ENCODE peak calls at places on chromosome 15, in eight cellular contexts. One of them, this sample, is unnamed.

GRCh38 chr15:70851889-70852288 is 2.1 kb downstream of the LARP6 start:
- DNase-seq in DMS53: no peak
- DNase-seq in Ammon's horn: no peak
- DNase-seq in psoas muscle: no peak
- DNase-seq in AML-193: no peak
- DNase-seq in WTC11: no peak
- DNase-seq in GM23248: no peak
- DNase-seq in SW 1271: no peak
- DNase-seq in this sample: no peak

GRCh38 chr15:68653031-68653635 is 74.3 kb downstream of the CORO2B start:
- DNase-seq in WTC11: no peak
- DNase-seq in psoas muscle: no peak
- DNase-seq in Ammon's horn: no peak
- DNase-seq in GM23248: no peak
- DNase-seq in AML-193: no peak
- DNase-seq in SW 1271: no peak
- DNase-seq in DMS53: no peak
- DNase-seq in this sample: no peak

GRCh38 chr15:42650208-42651066 is 75.0 kb downstream of the STARD9 start:
- DNase-seq in DMS53: peak; percentile 80
- DNase-seq in psoas muscle: peak; percentile 44
- DNase-seq in AML-193: peak; percentile 79
- DNase-seq in SW 1271: peak; percentile 2
- DNase-seq in Ammon's horn: peak; percentile 86
- DNase-seq in WTC11: peak; percentile 53
- DNase-seq in GM23248: peak; percentile 97
- DNase-seq in this sample: peak; percentile 69

GRCh38 chr15:75836953-75837321 is 6.3 kb upstream of the UBE2Q2 start:
- DNase-seq in DMS53: no peak
- DNase-seq in AML-193: peak; percentile 90
- DNase-seq in WTC11: no peak
- DNase-seq in Ammon's horn: no peak
- DNase-seq in psoas muscle: peak; percentile 30
- DNase-seq in GM23248: peak; percentile 91
- DNase-seq in SW 1271: no peak
- DNase-seq in this sample: peak; percentile 72

GRCh38 chr15:31314380-31314779 is 12.3 kb upstream of the KLF13 start:
- DNase-seq in Ammon's horn: no peak
- DNase-seq in psoas muscle: no peak
- DNase-seq in DMS53: no peak
- DNase-seq in AML-193: no peak
- DNase-seq in GM23248: no peak
- DNase-seq in WTC11: no peak
- DNase-seq in SW 1271: no peak
- DNase-seq in this sample: no peak

GRCh38 chr15:96350884-96351639 is 20.6 kb downstream of the NR2F2 start:
- DNase-seq in AML-193: no peak
- DNase-seq in DMS53: no peak
- DNase-seq in SW 1271: no peak
- DNase-seq in WTC11: no peak
- DNase-seq in Ammon's horn: no peak
- DNase-seq in GM23248: no peak
- DNase-seq in psoas muscle: no peak
- DNase-seq in this sample: no peak

GRCh38 chr15:99425666-99426301 is 140.0 kb upstream of the MEF2A start:
- DNase-seq in SW 1271: no peak
- DNase-seq in DMS53: peak; percentile 9
- DNase-seq in WTC11: no peak
- DNase-seq in Ammon's horn: no peak
- DNase-seq in AML-193: no peak
- DNase-seq in psoas muscle: no peak
- DNase-seq in GM23248: no peak
- DNase-seq in this sample: no peak

GRCh38 chr15:73143763-73144155 is 91.5 kb downstream of the NEO1 start:
- DNase-seq in WTC11: no peak
- DNase-seq in psoas muscle: no peak
- DNase-seq in SW 1271: no peak
- DNase-seq in AML-193: no peak
- DNase-seq in GM23248: no peak
- DNase-seq in DMS53: no peak
- DNase-seq in Ammon's horn: no peak
- DNase-seq in this sample: no peak

GRCh38 chr15:79640206-79640605 is 208.1 kb downstream of the MINAR1 start:
- DNase-seq in WTC11: no peak
- DNase-seq in GM23248: peak; percentile 92
- DNase-seq in psoas muscle: no peak
- DNase-seq in Ammon's horn: no peak
- DNase-seq in SW 1271: peak; percentile 69
- DNase-seq in AML-193: no peak
- DNase-seq in DMS53: no peak
- DNase-seq in this sample: no peak

GRCh38 chr15:100602064-100602821 is at the start of the genes ASB7 and LINS1:
- DNase-seq in psoas muscle: peak; percentile 100
- DNase-seq in DMS53: peak; percentile 99
- DNase-seq in SW 1271: peak; percentile 100
- DNase-seq in GM23248: peak; percentile 100
- DNase-seq in Ammon's horn: peak; percentile 100
- DNase-seq in WTC11: peak; percentile 99
- DNase-seq in AML-193: peak; percentile 99
- DNase-seq in this sample: peak; percentile 100

GRCh38 chr15:99729920-99730319 is 3.3 kb downstream of the LYSMD4 start:
- DNase-seq in WTC11: peak; percentile 52
- DNase-seq in SW 1271: no peak
- DNase-seq in AML-193: no peak
- DNase-seq in Ammon's horn: peak; percentile 74
- DNase-seq in psoas muscle: no peak
- DNase-seq in DMS53: peak; percentile 26
- DNase-seq in GM23248: peak; percentile 69
- DNase-seq in this sample: no peak

This sample was measured in activated T-cell treated with anti-CD3 and anti-CD28 coated beads, Interleukin-2, amount 50 U/mL, for 72 hours.